ENCODE peak calls at places on chromosomes 5 and 9, in five cellular contexts. H is IMR-90, X is upper lobe of left lung, S is H9, M is coronary artery. V is an unnamed sample.

GRCh38 chr5:73205309-73205708 is 32.3 kb downstream of the TMEM174 start:
- DNase-seq in H (no peak), X (no peak), S (no peak), M (no peak), V (no peak)

GRCh38 chr5:131997026-131997726 is 14.3 kb downstream of the ACSL6 start:
- DNase-seq in H (no peak), X (no peak), S (no peak), M (no peak), V (no peak)

GRCh38 chr5:89105836-89106235 is 222.9 kb upstream of the MEF2C start:
- DNase-seq in H (no peak), X (no peak), S (no peak), M (no peak), V (no peak)

GRCh38 chr9:129023036-129023907 is 4.9 kb downstream of the SH3GLB2 start:
- DNase-seq in H (peak; percentile 79), X (no peak), S (no peak), M (peak; percentile 74), V (peak; percentile 45)

GRCh38 chr5:34843482-34843881 is 4.5 kb downstream of the TTC23L start:
- DNase-seq in H (peak; percentile 50), X (no peak), S (no peak), M (no peak), V (no peak)

GRCh38 chr5:53426878-53427277 is 53.6 kb upstream of the FST start:
- DNase-seq in H (no peak), X (no peak), S (no peak), M (no peak), V (no peak)

GRCh38 chr5:158322620-158323019 is 463.7 kb upstream of the CLINT1 start:
- DNase-seq in H (no peak), X (no peak), S (no peak), M (no peak), V (no peak)

GRCh38 chr9:93297659-93298497 is 113.9 kb downstream of the WNK2 start:
- DNase-seq in H (no peak), X (no peak), S (peak; percentile 57), M (no peak), V (no peak)

GRCh38 chr9:128787583-128788156 is 617 bp downstream of the TBC1D13 start:
- DNase-seq in H (no peak), X (no peak), S (no peak), M (no peak), V (peak; percentile 47)

GRCh38 chr5:19928556-19929421 is 59.2 kb downstream of the CDH18 start:
- DNase-seq in H (peak; percentile 92), X (no peak), S (no peak), M (no peak), V (peak; percentile 53)

GRCh38 chr5:124630767-124631704 is 115.4 kb downstream of the ZNF608 start:
- DNase-seq in H (peak; percentile 65), X (no peak), S (no peak), M (no peak), V (no peak)

GRCh38 chr5:67120032-67120431 is 76.6 kb downstream of the CD180 start:
- DNase-seq in H (no peak), X (no peak), S (no peak), M (no peak), V (no peak)

GRCh38 chr5:109865636-109866035 is 175.9 kb downstream of the MAN2A1 start:
- DNase-seq in H (peak; percentile 98), X (no peak), S (no peak), M (no peak), V (peak; percentile 14)

GRCh38 chr5:2817031-2817603 is 65.6 kb upstream of the IRX2 start:
- DNase-seq in H (no peak), X (no peak), S (no peak), M (no peak), V (no peak)

GRCh38 chr5:20972419-20972925 is 984.5 kb upstream of the CDH18 start:
- DNase-seq in H (peak; percentile 1), X (no peak), S (peak; percentile 69), M (peak; percentile 77), V (peak; percentile 43)

GRCh38 chr9:34464571-34464970 is 6.0 kb downstream of the DNAI1 start:
- DNase-seq in H (no peak), X (no peak), S (no peak), M (no peak), V (no peak)

GRCh38 chr5:54669845-54670635 is 152.5 kb downstream of the SNX18 start:
- DNase-seq in H (peak; percentile 48), X (no peak), S (no peak), M (no peak), V (no peak)

GRCh38 chr9:137058651-137059234 is 4.9 kb upstream of the ENTPD2 start:
- DNase-seq in H (no peak), X (no peak), S (no peak), M (no peak), V (no peak)

GRCh38 chr9:21684831-21685362 is 117.5 kb upstream of the MTAP start:
- DNase-seq in H (peak; percentile 87), X (peak; percentile 49), S (no peak), M (no peak), V (peak; percentile 40)

GRCh38 chr5:32805966-32806626 is 95.0 kb downstream of the NPR3 start:
- DNase-seq in H (peak; percentile 94), X (no peak), S (no peak), M (no peak), V (peak; percentile 40)

GRCh38 chr5:104177651-104178050 is 615.1 kb upstream of the NUDT12 start:
- DNase-seq in H (no peak), X (no peak), S (no peak), M (no peak), V (no peak)

GRCh38 chr5:181261320-181262085 is 560 bp upstream of the TRIM52 start:
- DNase-seq in H (peak; percentile 50), X (peak; percentile 85), S (peak; percentile 70), M (peak; percentile 85), V (peak; percentile 86)

GRCh38 chr5:150119421-150120061 is 33.2 kb upstream of the CSF1R start:
- DNase-seq in H (no peak), X (peak; percentile 21), S (no peak), M (no peak), V (no peak)

GRCh38 chr5:66209794-66210193 is 65.7 kb downstream of the SREK1 start:
- DNase-seq in H (no peak), X (no peak), S (no peak), M (no peak), V (no peak)

GRCh38 chr5:126499742-126500396 is 76.7 kb downstream of the GRAMD2B start:
- DNase-seq in H (no peak), X (no peak), S (peak; percentile 45), M (no peak), V (peak; percentile 55)

GRCh38 chr5:5306696-5307095 is 115.8 kb upstream of the ICE1 start:
- DNase-seq in H (peak; percentile 4), X (no peak), S (no peak), M (peak; percentile 59), V (no peak)

GRCh38 chr5:166788050-166788449 is 1503.4 kb upstream of the WWC1 start:
- DNase-seq in H (no peak), X (no peak), S (no peak), M (no peak), V (no peak)

GRCh38 chr5:179716286-179716685 is 16.3 kb upstream of the MAML1 start:
- DNase-seq in H (peak; percentile 35), X (no peak), S (no peak), M (no peak), V (no peak)

GRCh38 chr5:72241346-72242003 is 78.6 kb downstream of the MRPS27 start:
- DNase-seq in H (no peak), X (no peak), S (no peak), M (no peak), V (no peak)

GRCh38 chr9:125617087-125617486 is 89.9 kb downstream of the MAPKAP1 start:
- DNase-seq in H (no peak), X (no peak), S (no peak), M (no peak), V (no peak)

GRCh38 chr9:70303268-70303667 is 44.5 kb downstream of the SMC5 start:
- DNase-seq in H (peak; percentile 43), X (no peak), S (no peak), M (no peak), V (no peak)

GRCh38 chr9:98795295-98795955 is 930 bp downstream of the ANKS6 start:
- DNase-seq in H (no peak), X (no peak), S (no peak), M (peak; percentile 56), V (peak; percentile 4)

GRCh38 chr5:140806834-140807775 is at the start of gene PCDHA4:
- DNase-seq in H (no peak), X (no peak), S (peak; percentile 84), M (no peak), V (peak; percentile 88)

GRCh38 chr9:2655411-2655901 is 33.9 kb downstream of the VLDLR start:
- DNase-seq in H (peak; percentile 96), X (no peak), S (no peak), M (no peak), V (no peak)

GRCh38 chr5:170572453-170572852 is 68.6 kb downstream of the KCNIP1 start:
- DNase-seq in H (no peak), X (no peak), S (no peak), M (no peak), V (no peak)

GRCh38 chr5:107389769-107390168 is 281.0 kb downstream of the EFNA5 start:
- DNase-seq in H (no peak), X (no peak), S (no peak), M (no peak), V (no peak)
- H3K27ac ChIP-seq in H (peak overlapping the region; percentile 36), X (peak overlapping the region; percentile 62), S (no peak overlapping the region), M (no peak overlapping the region), V (no peak overlapping the region)

GRCh38 chr5:163436515-163436914 is 880 bp upstream of the CCNG1 start:
- DNase-seq in H (no peak), X (no peak), S (no peak), M (no peak), V (no peak)
- H3K27ac ChIP-seq in H (no peak overlapping the region), X (peak overlapping the region; percentile 92), S (no peak overlapping the region), M (no peak overlapping the region), V (peak overlapping the region; percentile 80)

GRCh38 chr9:127118597-127119318 is 3.7 kb downstream of the ANGPTL2 start:
- DNase-seq in H (no peak), X (no peak), S (no peak), M (no peak), V (no peak)
- H3K27ac ChIP-seq in H (no peak overlapping the region), X (no peak overlapping the region), S (no peak overlapping the region), M (no peak overlapping the region), V (no peak overlapping the region)

DNA sequence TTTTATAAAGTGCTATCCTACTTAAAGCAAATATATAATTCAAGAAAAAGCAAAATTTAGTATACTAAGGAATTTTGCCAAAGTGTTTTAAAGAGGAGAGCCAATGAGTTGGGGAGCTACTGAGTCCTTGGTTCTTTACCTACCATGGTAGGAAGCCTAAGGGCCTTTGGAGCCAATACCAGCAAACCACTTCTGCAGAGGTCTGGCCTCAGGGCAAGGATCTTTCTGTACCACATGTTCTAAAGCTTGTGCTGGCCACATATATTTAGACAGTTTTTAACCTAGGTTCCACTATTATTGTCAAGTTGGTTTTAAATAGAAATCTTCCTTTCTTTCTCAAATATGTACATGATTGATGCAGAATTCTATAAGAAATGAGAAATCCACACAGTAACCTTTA is 172.3 kb upstream of the NREP start:
- DNase-seq in H (no peak), X (no peak), S (no peak), M (no peak), V (no peak)
- H3K27ac ChIP-seq in H (peak overlapping the region; percentile 61), X (no peak overlapping the region), S (no peak overlapping the region), M (no peak overlapping the region), V (no peak overlapping the region)

GRCh38 chr9:15081021-15081753 is 171.0 kb upstream of the FREM1 start:
- DNase-seq in H (no peak), X (no peak), S (no peak), M (no peak), V (no peak)

GRCh38 chr9:15080401-15080800 is 170.2 kb upstream of the FREM1 start:
- DNase-seq in H (no peak), X (no peak), S (no peak), M (no peak), V (no peak)

GRCh38 chr9:15087031-15087417 is 176.8 kb upstream of the FREM1 start:
- DNase-seq in H (peak; percentile 3), X (no peak), S (no peak), M (no peak), V (no peak)

GRCh38 chr9:15086096-15087030 is 176.1 kb upstream of the FREM1 start:
- DNase-seq in H (no peak), X (no peak), S (no peak), M (no peak), V (no peak)
- H3K27ac ChIP-seq in H (no peak overlapping the region), X (no peak overlapping the region), S (no peak overlapping the region), M (no peak overlapping the region), V (peak overlapping the region; percentile 50)

V was measured in hepatocyte.